ENCODE peak calls at places on chromosome 3, in nine cellular contexts. Y is HFF-Myc, N is PC-3, S is fibroblast of mammary gland, F is fibroblast of the aortic adventitia, R is transverse colon, V is Calu3, E is A549, P is HCT116. J is an unnamed sample.

GRCh38 chr3:81579744-81580143 is 181.7 kb downstream of the GBE1 start:
- DNase-seq in E (no peak), N (no peak), R (no peak), S (no peak), V (no peak), Y (no peak), F (no peak), P (no peak), J (no peak)

GRCh38 chr3:49013113-49013737 is 5.2 kb downstream of the DALRD3 start:
- DNase-seq in R (no peak), V (no peak), Y (no peak), N (no peak), S (no peak), P (no peak), F (no peak), E (no peak), J (no peak)

GRCh38 chr3:152583913-152584312 is 251.0 kb upstream of the P2RY1 start:
- DNase-seq in E (no peak), F (peak), S (peak), Y (no peak), N (no peak), P (no peak), V (no peak), R (no peak), J (no peak)

GRCh38 chr3:72996121-72996472 is 514 bp upstream of the PPP4R2 start:
- DNase-seq in P (no peak), E (no peak), V (no peak), F (no peak), S (no peak), N (no peak), Y (no peak), R (peak), J (no peak)

GRCh38 chr3:32492684-32493436 is 9.8 kb downstream of the CMTM6 start:
- DNase-seq in F (peak), S (no peak), N (no peak), Y (no peak), E (no peak), R (no peak), P (no peak), V (no peak), J (no peak)

GRCh38 chr3:149765762-149766334 is 13.6 kb upstream of the COMMD2 start:
- DNase-seq in R (no peak), E (peak), V (peak), N (peak), F (peak), P (no peak), Y (no peak), S (peak), J (no peak)

GRCh38 chr3:185744997-185745843 is 79.6 kb downstream of the IGF2BP2 start:
- DNase-seq in Y (no peak), R (no peak), F (peak), E (peak), V (no peak), S (peak), N (peak), P (no peak), J (no peak)

GRCh38 chr3:138089091-138089490 is 26.3 kb downstream of the DZIP1L start:
- DNase-seq in E (peak), Y (no peak), N (peak), F (peak), V (no peak), S (peak), R (no peak), P (no peak), J (no peak)

GRCh38 chr3:24830230-24831152 is 335.8 kb upstream of the THRB start:
- DNase-seq in R (peak), F (no peak), P (no peak), V (peak), N (no peak), Y (no peak), E (no peak), S (no peak), J (peak)

GRCh38 chr3:123660900-123661299 is 76.0 kb upstream of the HACD2 start:
- DNase-seq in F (peak), P (no peak), E (no peak), R (peak), N (peak), V (no peak), S (peak), Y (peak), J (peak)

GRCh38 chr3:58333206-58334012 is 717 bp downstream of the PXK start:
- DNase-seq in P (no peak), E (peak), F (peak), V (peak), S (peak), Y (no peak), N (peak), R (peak), J (peak)
- TF ChIP-seq CTCF in P (peak), E (no peak), F (peak), V (no peak), S (no peak), Y (no peak), N (peak), R (no peak), J (no peak)

DNA sequence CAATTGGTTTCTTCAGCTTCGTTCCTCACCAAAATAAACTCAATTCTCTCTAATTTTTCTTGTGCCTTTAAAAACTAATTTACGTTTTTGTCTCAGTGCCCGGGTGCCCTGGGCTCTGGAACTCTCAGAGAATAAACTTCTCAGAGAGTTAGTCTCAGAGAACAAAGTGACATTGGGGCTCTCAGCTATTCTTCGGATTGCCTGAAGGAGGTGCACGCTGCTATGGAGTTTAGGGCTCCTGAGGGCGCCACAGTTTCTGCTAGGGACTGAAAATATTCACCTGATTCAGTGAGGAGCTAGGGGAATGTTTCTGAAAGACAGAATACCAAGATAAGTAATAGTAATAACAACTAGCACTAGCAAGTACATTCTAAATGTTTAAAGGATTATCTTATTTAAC is 22.7 kb downstream of the ZIC4 start:
- DNase-seq in S (no peak), P (peak), N (peak), E (no peak), V (peak), Y (no peak), R (no peak), F (no peak), J (no peak)
- TF ChIP-seq CTCF in S (peak), P (peak), N (peak), E (peak), V (no peak), Y (peak), R (no peak), F (peak), J (no peak)

DNA sequence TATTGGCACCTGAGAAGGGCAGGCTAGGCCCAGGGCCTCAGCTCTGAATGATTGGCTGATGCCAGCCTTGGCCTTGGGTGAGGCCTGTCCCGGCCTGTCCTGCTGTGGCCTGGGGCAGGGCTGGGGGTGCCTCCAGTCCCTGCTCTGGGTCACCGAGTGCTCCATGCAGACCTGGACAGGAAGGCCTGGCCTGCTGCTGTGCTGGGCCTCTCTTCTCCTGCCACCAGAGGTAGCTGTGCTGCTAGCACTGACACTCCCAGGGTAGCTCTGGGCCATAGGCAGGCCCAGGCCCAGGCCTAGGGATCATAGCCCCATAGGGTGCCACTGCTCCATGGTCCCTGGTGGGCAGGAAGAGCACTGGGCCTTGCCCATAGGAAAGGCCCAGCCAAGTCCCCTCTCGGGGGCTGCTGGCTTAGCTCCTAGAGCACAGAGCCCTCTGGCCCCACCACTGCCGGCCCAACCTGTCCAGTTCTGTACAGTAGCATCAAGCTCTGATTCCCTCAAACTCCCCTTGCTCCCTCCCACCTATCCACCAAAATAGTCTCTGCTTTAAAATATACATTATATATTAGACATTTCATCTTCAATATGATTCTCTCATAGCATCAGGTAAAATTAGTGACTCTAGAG is 18.2 kb downstream of the ABTB1 start:
- DNase-seq in F (peak), S (peak), R (no peak), Y (no peak), E (peak), P (peak), N (peak), V (peak), J (peak)
- TF ChIP-seq CTCF in F (peak), S (peak), R (peak), Y (peak), E (peak), P (peak), N (peak), V (peak), J (peak)

GRCh38 chr3:194486540-194487288 is at the start of gene ATP13A3:
- DNase-seq in S (peak), Y (no peak), F (peak), V (peak), N (peak), E (peak), R (peak), P (peak), J (peak)
- TF ChIP-seq CTCF in S (no peak), Y (no peak), F (no peak), V (no peak), N (no peak), E (no peak), R (no peak), P (no peak), J (no peak)

DNA sequence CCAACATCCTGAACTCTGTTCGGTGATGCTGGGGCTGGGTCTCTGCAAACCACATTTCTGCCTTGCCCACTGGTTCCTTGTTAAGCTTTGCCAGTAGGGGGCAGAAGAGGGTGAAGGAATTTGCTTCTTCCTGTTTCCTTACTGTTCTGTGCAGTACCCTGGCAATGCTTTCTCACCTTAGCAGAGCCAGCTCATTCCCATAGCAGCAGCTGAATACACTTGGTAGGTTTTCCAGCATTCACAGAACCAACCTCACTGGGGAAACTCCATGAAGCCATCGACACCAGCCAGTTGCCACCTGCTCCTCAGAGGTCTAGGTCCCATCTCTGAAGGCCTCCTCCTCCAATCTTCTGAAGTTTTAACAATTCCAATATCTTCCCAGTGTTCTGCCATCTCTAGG is 308.4 kb downstream of the PDCD6IP start:
- DNase-seq in V (peak), P (peak), Y (no peak), E (peak), S (no peak), F (no peak), N (peak), R (peak), J (peak)
- TF ChIP-seq CTCF in V (no peak), P (no peak), Y (peak), E (peak), S (peak), F (peak), N (peak), R (peak), J (peak)

DNA sequence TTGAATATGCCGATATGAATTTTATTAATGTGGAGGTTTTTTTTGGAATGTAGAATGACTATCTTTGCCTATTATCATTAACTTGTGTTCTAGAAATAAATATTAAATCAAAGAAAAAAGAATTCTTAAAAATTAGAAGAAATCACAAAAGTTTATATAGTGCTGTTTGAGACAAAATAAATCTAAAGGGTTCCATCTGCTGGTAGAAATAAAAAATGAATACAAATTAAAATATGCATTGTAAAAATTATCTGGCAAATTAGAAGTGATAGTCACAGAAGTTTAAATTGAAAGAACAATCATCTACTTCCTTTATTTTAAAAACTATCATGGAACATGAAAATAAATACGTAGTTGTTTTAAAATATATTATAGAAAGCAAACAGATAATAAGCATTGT is 22.7 kb upstream of the ZBTB20 start:
- DNase-seq in N (peak), F (peak), P (no peak), R (no peak), E (no peak), S (no peak), Y (no peak), V (no peak), J (no peak)
- TF ChIP-seq CTCF in N (peak), F (peak), P (peak), R (peak), E (peak), S (peak), Y (no peak), V (no peak), J (no peak)

GRCh38 chr3:116337229-116337628 is 108.1 kb downstream of the LSAMP start:
- DNase-seq in E (no peak), F (no peak), V (no peak), N (peak), Y (no peak), R (no peak), S (peak), P (no peak), J (no peak)

DNA sequence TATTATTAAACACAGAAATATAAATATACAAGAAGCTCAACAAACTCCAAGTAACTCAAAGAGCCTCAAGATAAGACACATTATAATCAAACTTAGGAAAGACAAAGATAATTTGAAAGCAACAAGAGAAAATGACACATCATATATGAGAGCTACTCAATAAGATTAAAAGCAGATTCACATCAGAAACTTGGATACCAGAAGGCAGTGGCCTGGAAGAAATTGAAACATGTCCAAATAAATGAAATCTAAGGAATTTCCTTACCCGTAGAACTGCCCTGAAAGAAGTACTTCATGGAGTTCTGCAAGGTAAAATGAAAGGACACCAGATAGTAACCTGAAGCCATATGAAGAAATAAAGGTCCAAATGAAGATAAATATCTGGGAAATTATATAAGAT is 113.9 kb downstream of the LSAMP start:
- DNase-seq in F (no peak), Y (no peak), V (no peak), R (no peak), E (no peak), N (no peak), S (no peak), P (no peak), J (no peak)
- TF ChIP-seq CTCF in F (no peak), Y (no peak), V (no peak), R (no peak), E (no peak), N (no peak), S (no peak), P (no peak), J (no peak)

GRCh38 chr3:171833775-171834460 is 9.2 kb upstream of the TMEM212 start:
- DNase-seq in P (no peak), V (no peak), S (peak), R (no peak), N (peak), E (peak), F (peak), Y (no peak), J (no peak)
- TF ChIP-seq CTCF in P (peak), V (peak), S (peak), R (peak), N (peak), E (peak), F (peak), Y (peak), J (peak)

DNA sequence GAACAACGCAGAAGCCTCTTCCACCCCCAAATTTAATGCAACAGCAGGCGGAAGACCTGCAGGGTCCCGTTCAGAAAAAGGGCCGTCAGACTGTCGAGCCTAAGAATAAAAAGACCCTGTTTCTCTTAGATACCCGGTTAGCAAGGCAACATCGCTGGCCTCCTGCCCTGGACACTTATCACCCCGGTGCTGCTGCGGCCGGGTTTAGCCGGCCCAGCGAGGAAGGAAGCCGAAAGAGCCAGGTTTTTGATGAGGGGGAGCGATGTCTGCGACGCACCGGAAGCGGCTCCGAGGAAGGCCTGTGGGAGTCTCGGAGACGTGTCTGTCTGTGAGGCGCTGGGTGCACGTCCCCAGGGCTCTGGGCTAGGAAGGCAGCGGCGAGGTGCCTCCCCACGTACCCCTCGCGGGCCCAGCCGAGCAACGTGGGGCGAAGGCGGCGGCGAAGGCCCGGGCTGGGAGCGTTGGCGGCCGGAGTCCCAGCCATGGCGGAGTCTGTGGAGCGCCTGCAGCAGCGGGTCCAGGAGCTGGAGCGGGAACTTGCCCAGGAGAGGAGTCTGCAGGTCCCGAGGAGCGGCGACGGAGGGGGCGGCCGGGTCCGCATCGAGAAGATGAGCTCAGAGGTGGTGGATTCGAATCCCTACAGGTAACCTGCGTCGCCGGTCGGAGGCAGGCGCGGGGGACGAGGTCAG is at the start of gene UBA5:
- DNase-seq in Y (peak), N (peak), P (peak), R (peak), S (peak), F (peak), V (peak), E (peak), J (peak)
- TF ChIP-seq CTCF in Y (no peak), N (no peak), P (no peak), R (no peak), S (no peak), F (no peak), V (no peak), E (no peak), J (no peak)

J was measured in stomach.